ENCODE peak calls at places on chromosomes 16 and 17, in seven cellular contexts. Z, C, N, W, K, L and M are unnamed samples.

GRCh38 chr17:79784353-79785016 is 6.5 kb downstream of the CBX2 start:
- DNase-seq in Z (no peak), C (no peak), N (no peak), W (no peak), K (no peak), L (no peak), M (no peak)

GRCh38 chr17:68710976-68711375 is 109.8 kb upstream of the FAM20A start:
- DNase-seq in Z (no peak), C (no peak), N (no peak), W (no peak), K (no peak), L (no peak), M (no peak)

GRCh38 chr16:4306439-4307214 is 9.2 kb upstream of the GLIS2 start:
- DNase-seq in Z (peak), C (no peak), N (peak), W (no peak), K (no peak), L (peak), M (no peak)

GRCh38 chr17:39699818-39700147 is at the start of gene ERBB2:
- DNase-seq in Z (no peak), C (peak), N (no peak), W (peak), K (peak), L (peak), M (peak)

GRCh38 chr16:4358831-4359561 is 7.9 kb upstream of the PAM16 start:
- DNase-seq in Z (no peak), C (peak), N (peak), W (no peak), K (no peak), L (peak), M (peak)

GRCh38 chr16:79434771-79435170 is 165.8 kb downstream of the MAF start:
- DNase-seq in Z (no peak), C (no peak), N (no peak), W (no peak), K (no peak), L (no peak), M (no peak)

GRCh38 chr16:9155876-9156275 is 64.4 kb downstream of the HAPSTR1 start:
- DNase-seq in Z (no peak), C (no peak), N (no peak), W (no peak), K (no peak), L (peak), M (no peak)

GRCh38 chr17:58172369-58173071 is 5.7 kb downstream of the OR4D2 start:
- DNase-seq in Z (peak), C (peak), N (peak), W (peak), K (peak), L (peak), M (no peak)

GRCh38 chr16:11225677-11226549 is 30.1 kb downstream of the SOCS1 start:
- DNase-seq in Z (no peak), C (no peak), N (no peak), W (no peak), K (no peak), L (no peak), M (no peak)

GRCh38 chr17:80708497-80708896 is 163.9 kb downstream of the RPTOR start:
- DNase-seq in Z (no peak), C (no peak), N (no peak), W (no peak), K (no peak), L (no peak), M (no peak)

GRCh38 chr17:51908841-51909537 is 249.5 kb downstream of the CA10 start:
- DNase-seq in Z (no peak), C (no peak), N (no peak), W (no peak), K (no peak), L (no peak), M (no peak)

GRCh38 chr17:13478326-13478830 is 123.4 kb downstream of the HS3ST3A1 start:
- DNase-seq in Z (no peak), C (no peak), N (no peak), W (no peak), K (no peak), L (no peak), M (no peak)

GRCh38 chr16:1706386-1707192 is 594 bp downstream of the MAPK8IP3 start:
- DNase-seq in Z (peak), C (peak), N (peak), W (peak), K (no peak), L (peak), M (no peak)

GRCh38 chr16:54286330-54287017 is at the start of gene IRX3:
- DNase-seq in Z (peak), C (peak), N (no peak), W (peak), K (peak), L (peak), M (peak)

GRCh38 chr16:88828711-88829110 is 17.0 kb upstream of the APRT start:
- DNase-seq in Z (no peak), C (no peak), N (no peak), W (no peak), K (no peak), L (no peak), M (no peak)

GRCh38 chr17:32256695-32257013 is 9.0 kb upstream of the RHBDL3 start:
- DNase-seq in Z (no peak), C (no peak), N (no peak), W (no peak), K (no peak), L (no peak), M (no peak)

GRCh38 chr17:8324132-8324531 is 14.1 kb downstream of the ARHGEF15 start:
- DNase-seq in Z (no peak), C (no peak), N (no peak), W (no peak), K (no peak), L (no peak), M (no peak)

GRCh38 chr16:46899443-46900143 is 15.4 kb downstream of the GPT2 start:
- DNase-seq in Z (no peak), C (no peak), N (no peak), W (no peak), K (peak), L (no peak), M (no peak)

GRCh38 chr17:57541472-57542394 is 203.4 kb downstream of the CCDC182 start:
- DNase-seq in Z (no peak), C (no peak), N (no peak), W (no peak), K (peak), L (no peak), M (no peak)

GRCh38 chr17:31050948-31051347 is 43.8 kb upstream of the NF1 start:
- DNase-seq in Z (no peak), C (no peak), N (no peak), W (no peak), K (no peak), L (no peak), M (no peak)

GRCh38 chr17:36611345-36612072 is 10.1 kb downstream of the MRM1 start:
- DNase-seq in Z (no peak), C (no peak), N (no peak), W (peak), K (peak), L (no peak), M (no peak)

GRCh38 chr17:18026408-18026776 is 12.6 kb downstream of the ATPAF2 start:
- DNase-seq in Z (peak), C (no peak), N (no peak), W (peak), K (peak), L (peak), M (no peak)

GRCh38 chr16:73912311-73912710 is 384.3 kb upstream of the PSMD7 start:
- DNase-seq in Z (no peak), C (no peak), N (no peak), W (no peak), K (no peak), L (no peak), M (no peak)

GRCh38 chr16:2439598-2439997 is 10.4 kb downstream of the CCNF start:
- DNase-seq in Z (no peak), C (no peak), N (no peak), W (no peak), K (no peak), L (no peak), M (no peak)

GRCh38 chr17:10127819-10128375 is 70.5 kb downstream of the GAS7 start:
- DNase-seq in Z (no peak), C (no peak), N (no peak), W (no peak), K (no peak), L (no peak), M (peak)

GRCh38 chr17:81064746-81065475 is 30.0 kb downstream of the BAIAP2 start:
- DNase-seq in Z (no peak), C (no peak), N (no peak), W (peak), K (no peak), L (no peak), M (peak)

GRCh38 chr17:75875940-75876189 is 2.5 kb downstream of the TRIM47 start:
- DNase-seq in Z (no peak), C (no peak), N (no peak), W (no peak), K (peak), L (no peak), M (no peak)

GRCh38 chr16:90019201-90019542 is at the start of gene DBNDD1:
- DNase-seq in Z (no peak), C (no peak), N (no peak), W (no peak), K (no peak), L (no peak), M (no peak)

GRCh38 chr17:64384253-64385186 is 6.1 kb downstream of the PECAM1 start:
- DNase-seq in Z (no peak), C (no peak), N (no peak), W (no peak), K (peak), L (no peak), M (no peak)

GRCh38 chr17:49000943-49001342 is 3.8 kb downstream of the IGF2BP1 start:
- DNase-seq in Z (no peak), C (no peak), N (no peak), W (peak), K (peak), L (no peak), M (no peak)

GRCh38 chr17:412211-413015 is 59.8 kb upstream of the RPH3AL start:
- DNase-seq in Z (peak), C (peak), N (peak), W (peak), K (peak), L (peak), M (no peak)